ENCODE peak calls at places on chromosomes 4 and X, in eight cellular contexts. One of them, this sample, is unnamed.

GRCh38 chr4:35975617-35976355 is 268.5 kb downstream of the ARAP2 start:
- DNase-seq in AG09309: no peak
- DNase-seq in neural progenitor cell: no peak
- DNase-seq in GM13977: no peak
- DNase-seq in endothelial cell of umbilical vein: no peak
- DNase-seq in astrocyte of the spinal cord: no peak
- DNase-seq in kidney: no peak
- DNase-seq in transverse colon: no peak
- DNase-seq in this sample: peak; percentile 12

GRCh38 chr4:109548655-109549054 is 11.4 kb upstream of the MCUB start:
- DNase-seq in AG09309: peak; percentile 18
- DNase-seq in neural progenitor cell: no peak
- DNase-seq in GM13977: no peak
- DNase-seq in endothelial cell of umbilical vein: peak; percentile 94
- DNase-seq in astrocyte of the spinal cord: peak; percentile 88
- DNase-seq in kidney: no peak
- DNase-seq in transverse colon: no peak
- DNase-seq in this sample: peak; percentile 56

GRCh38 chr4:110527156-110527555 is 51.2 kb downstream of the ENPEP start:
- DNase-seq in AG09309: no peak
- DNase-seq in neural progenitor cell: no peak
- DNase-seq in GM13977: no peak
- DNase-seq in endothelial cell of umbilical vein: no peak
- DNase-seq in astrocyte of the spinal cord: no peak
- DNase-seq in kidney: no peak
- DNase-seq in transverse colon: no peak
- DNase-seq in this sample: peak; percentile 61

GRCh38 chrX:99397879-99398278 is 1012.2 kb downstream of the PCDH19 start:
- DNase-seq in AG09309: no peak
- DNase-seq in neural progenitor cell: no peak
- DNase-seq in GM13977: no peak
- DNase-seq in endothelial cell of umbilical vein: no peak
- DNase-seq in astrocyte of the spinal cord: no peak
- DNase-seq in kidney: no peak
- DNase-seq in transverse colon: no peak
- DNase-seq in this sample: no peak

GRCh38 chr4:77734928-77735327 is 84.2 kb downstream of the CNOT6L start:
- DNase-seq in AG09309: peak; percentile 46
- DNase-seq in neural progenitor cell: no peak
- DNase-seq in GM13977: peak; percentile 50
- DNase-seq in endothelial cell of umbilical vein: no peak
- DNase-seq in astrocyte of the spinal cord: peak; percentile 63
- DNase-seq in kidney: no peak
- DNase-seq in transverse colon: peak; percentile 10
- DNase-seq in this sample: peak; percentile 67

GRCh38 chrX:110318664-110318968 is 731 bp upstream of the AMMECR1 start:
- DNase-seq in AG09309: no peak
- DNase-seq in neural progenitor cell: no peak
- DNase-seq in GM13977: no peak
- DNase-seq in endothelial cell of umbilical vein: peak; percentile 14
- DNase-seq in astrocyte of the spinal cord: peak; percentile 9
- DNase-seq in kidney: no peak
- DNase-seq in transverse colon: no peak
- DNase-seq in this sample: no peak

GRCh38 chr4:145920205-145920604 is 18.4 kb downstream of the ZNF827 start:
- DNase-seq in AG09309: peak; percentile 91
- DNase-seq in neural progenitor cell: no peak
- DNase-seq in GM13977: no peak
- DNase-seq in endothelial cell of umbilical vein: peak; percentile 65
- DNase-seq in astrocyte of the spinal cord: peak; percentile 96
- DNase-seq in kidney: no peak
- DNase-seq in transverse colon: no peak
- DNase-seq in this sample: no peak

GRCh38 chr4:56531823-56532222 is 26.2 kb downstream of the ARL9 start:
- DNase-seq in AG09309: no peak
- DNase-seq in neural progenitor cell: no peak
- DNase-seq in GM13977: no peak
- DNase-seq in endothelial cell of umbilical vein: no peak
- DNase-seq in astrocyte of the spinal cord: no peak
- DNase-seq in kidney: no peak
- DNase-seq in transverse colon: no peak
- DNase-seq in this sample: no peak

GRCh38 chrX:150365051-150365952 is 2.2 kb downstream of the MAMLD1 start:
- DNase-seq in AG09309: no peak
- DNase-seq in neural progenitor cell: peak; percentile 85
- DNase-seq in GM13977: no peak
- DNase-seq in endothelial cell of umbilical vein: peak; percentile 62
- DNase-seq in astrocyte of the spinal cord: peak; percentile 56
- DNase-seq in kidney: peak; percentile 88
- DNase-seq in transverse colon: peak; percentile 65
- DNase-seq in this sample: peak; percentile 69

GRCh38 chr4:79831119-79831528 is 241.9 kb downstream of the ANTXR2 start:
- DNase-seq in AG09309: no peak
- DNase-seq in neural progenitor cell: no peak
- DNase-seq in GM13977: no peak
- DNase-seq in endothelial cell of umbilical vein: no peak
- DNase-seq in astrocyte of the spinal cord: no peak
- DNase-seq in kidney: no peak
- DNase-seq in transverse colon: no peak
- DNase-seq in this sample: no peak
- TF ChIP-seq CTCF in AG09309: no peak
- TF ChIP-seq CTCF in neural progenitor cell: no peak
- TF ChIP-seq CTCF in GM13977: no peak
- TF ChIP-seq CTCF in endothelial cell of umbilical vein: no peak
- TF ChIP-seq CTCF in astrocyte of the spinal cord: no peak
- TF ChIP-seq CTCF in kidney: no peak
- TF ChIP-seq CTCF in transverse colon: no peak
- TF ChIP-seq CTCF in this sample: no peak

GRCh38 chr4:14315129-14315528 is 687.2 kb upstream of the CPEB2 start:
- DNase-seq in AG09309: no peak
- DNase-seq in neural progenitor cell: no peak
- DNase-seq in GM13977: no peak
- DNase-seq in endothelial cell of umbilical vein: no peak
- DNase-seq in astrocyte of the spinal cord: no peak
- DNase-seq in kidney: no peak
- DNase-seq in transverse colon: no peak
- DNase-seq in this sample: no peak

GRCh38 chr4:14313757-14314156 is 686.2 kb upstream of the BOD1L1 start:
- DNase-seq in AG09309: no peak
- DNase-seq in neural progenitor cell: no peak
- DNase-seq in GM13977: no peak
- DNase-seq in endothelial cell of umbilical vein: no peak
- DNase-seq in astrocyte of the spinal cord: no peak
- DNase-seq in kidney: no peak
- DNase-seq in transverse colon: no peak
- DNase-seq in this sample: no peak

DNA sequence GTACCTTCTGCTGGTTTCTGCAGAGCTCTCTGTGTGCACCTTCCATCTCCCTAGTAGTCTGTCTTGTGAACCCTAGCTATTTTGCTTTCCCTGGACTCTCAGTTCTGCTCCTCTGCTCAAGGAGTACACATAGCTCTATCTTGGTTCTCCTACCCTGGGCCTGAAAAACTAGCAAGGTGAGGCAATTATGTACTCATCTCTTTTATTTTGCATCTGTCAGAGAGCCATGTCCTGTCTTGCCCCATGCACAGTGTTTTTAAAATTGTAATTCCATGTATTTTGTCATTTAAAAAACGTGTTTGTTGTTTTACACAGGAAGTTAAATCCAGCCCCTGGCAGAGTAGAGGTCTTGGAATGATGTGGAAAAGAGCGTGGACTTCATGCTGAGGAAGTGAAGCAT is 684.9 kb upstream of the CPEB2 start:
- DNase-seq in AG09309: no peak
- DNase-seq in neural progenitor cell: no peak
- DNase-seq in GM13977: no peak
- DNase-seq in endothelial cell of umbilical vein: no peak
- DNase-seq in astrocyte of the spinal cord: no peak
- DNase-seq in kidney: no peak
- DNase-seq in transverse colon: no peak
- DNase-seq in this sample: no peak
- TF ChIP-seq CTCF in AG09309: no peak
- TF ChIP-seq CTCF in neural progenitor cell: no peak
- TF ChIP-seq CTCF in GM13977: no peak
- TF ChIP-seq CTCF in endothelial cell of umbilical vein: no peak
- TF ChIP-seq CTCF in astrocyte of the spinal cord: no peak
- TF ChIP-seq CTCF in kidney: no peak
- TF ChIP-seq CTCF in transverse colon: no peak
- TF ChIP-seq CTCF in this sample: no peak

GRCh38 chrX:43840265-43840664 is 42.0 kb downstream of the MAOB start:
- DNase-seq in AG09309: no peak
- DNase-seq in neural progenitor cell: no peak
- DNase-seq in GM13977: no peak
- DNase-seq in endothelial cell of umbilical vein: no peak
- DNase-seq in astrocyte of the spinal cord: no peak
- DNase-seq in kidney: no peak
- DNase-seq in transverse colon: no peak
- DNase-seq in this sample: no peak

GRCh38 chrX:43835557-43835956 is 46.7 kb downstream of the MAOB start:
- DNase-seq in AG09309: no peak
- DNase-seq in neural progenitor cell: no peak
- DNase-seq in GM13977: no peak
- DNase-seq in endothelial cell of umbilical vein: no peak
- DNase-seq in astrocyte of the spinal cord: no peak
- DNase-seq in kidney: no peak
- DNase-seq in transverse colon: no peak
- DNase-seq in this sample: no peak

DNA sequence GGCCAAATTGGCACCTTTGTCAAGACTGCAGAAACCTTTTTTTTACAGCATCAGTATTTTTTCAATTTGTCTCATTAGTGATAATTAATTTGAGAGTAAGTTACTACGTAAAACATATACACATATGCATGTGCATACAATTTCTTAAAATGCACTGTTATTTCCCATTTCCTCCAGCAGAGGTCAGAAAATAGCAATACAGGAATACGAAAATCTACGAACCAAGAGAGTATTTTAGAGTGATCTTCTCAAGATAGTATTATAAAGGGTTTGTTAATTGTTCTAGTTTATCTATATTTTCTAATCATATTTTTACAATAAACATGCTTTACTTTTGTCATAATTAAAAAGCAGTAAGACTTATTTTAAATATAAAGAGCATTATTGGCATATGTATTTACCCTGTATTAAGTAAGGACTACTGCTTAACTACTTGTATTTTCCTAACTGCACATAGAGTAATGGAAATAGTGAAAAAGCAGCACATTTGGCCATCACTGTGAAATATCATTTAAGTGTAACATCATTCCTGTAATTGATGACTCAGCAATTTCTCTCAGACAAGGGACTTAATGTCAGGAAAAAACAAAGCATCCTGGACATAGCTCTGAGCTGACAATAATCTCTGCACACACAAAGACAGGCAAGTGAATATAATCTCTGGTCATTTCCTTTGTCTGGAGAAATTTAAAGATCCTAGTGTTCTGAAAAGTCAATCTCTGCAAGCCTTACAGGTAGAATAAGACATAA is 45.6 kb downstream of the MAOB start:
- DNase-seq in AG09309: no peak
- DNase-seq in neural progenitor cell: peak; percentile 3
- DNase-seq in GM13977: peak; percentile 16
- DNase-seq in endothelial cell of umbilical vein: peak; percentile 35
- DNase-seq in astrocyte of the spinal cord: peak; percentile 33
- DNase-seq in kidney: no peak
- DNase-seq in transverse colon: no peak
- DNase-seq in this sample: no peak
- TF ChIP-seq CTCF in AG09309: peak; percentile 62
- TF ChIP-seq CTCF in neural progenitor cell: peak; percentile 70
- TF ChIP-seq CTCF in GM13977: peak; percentile 48
- TF ChIP-seq CTCF in endothelial cell of umbilical vein: peak; percentile 10
- TF ChIP-seq CTCF in astrocyte of the spinal cord: peak; percentile 62
- TF ChIP-seq CTCF in kidney: peak; percentile 38
- TF ChIP-seq CTCF in transverse colon: peak; percentile 56
- TF ChIP-seq CTCF in this sample: peak; percentile 32

GRCh38 chr4:147924604-147925412 is 192.9 kb downstream of the ARHGAP10 start:
- DNase-seq in AG09309: no peak
- DNase-seq in neural progenitor cell: peak; percentile 79
- DNase-seq in GM13977: no peak
- DNase-seq in endothelial cell of umbilical vein: peak; percentile 65
- DNase-seq in astrocyte of the spinal cord: peak; percentile 44
- DNase-seq in kidney: no peak
- DNase-seq in transverse colon: peak; percentile 32
- DNase-seq in this sample: peak; percentile 14
- TF ChIP-seq CTCF in AG09309: peak; percentile 59
- TF ChIP-seq CTCF in neural progenitor cell: peak; percentile 67
- TF ChIP-seq CTCF in GM13977: peak; percentile 52
- TF ChIP-seq CTCF in endothelial cell of umbilical vein: peak; percentile 64
- TF ChIP-seq CTCF in astrocyte of the spinal cord: peak; percentile 65
- TF ChIP-seq CTCF in kidney: peak; percentile 49
- TF ChIP-seq CTCF in transverse colon: peak; percentile 23
- TF ChIP-seq CTCF in this sample: peak; percentile 17

GRCh38 chr4:3858765-3859388 is 92.7 kb downstream of the ADRA2C start:
- DNase-seq in AG09309: no peak
- DNase-seq in neural progenitor cell: no peak
- DNase-seq in GM13977: no peak
- DNase-seq in endothelial cell of umbilical vein: no peak
- DNase-seq in astrocyte of the spinal cord: no peak
- DNase-seq in kidney: peak; percentile 26
- DNase-seq in transverse colon: no peak
- DNase-seq in this sample: no peak

GRCh38 chr4:3860913-3861636 is 94.9 kb downstream of the ADRA2C start:
- DNase-seq in AG09309: no peak
- DNase-seq in neural progenitor cell: no peak
- DNase-seq in GM13977: no peak
- DNase-seq in endothelial cell of umbilical vein: no peak
- DNase-seq in astrocyte of the spinal cord: no peak
- DNase-seq in kidney: peak; percentile 57
- DNase-seq in transverse colon: no peak
- DNase-seq in this sample: no peak

GRCh38 chr4:3860061-3860912 is 94.1 kb downstream of the ADRA2C start:
- DNase-seq in AG09309: no peak
- DNase-seq in neural progenitor cell: no peak
- DNase-seq in GM13977: no peak
- DNase-seq in endothelial cell of umbilical vein: no peak
- DNase-seq in astrocyte of the spinal cord: no peak
- DNase-seq in kidney: peak; percentile 46
- DNase-seq in transverse colon: no peak
- DNase-seq in this sample: no peak

GRCh38 chr4:3858046-3858730 is 92.0 kb downstream of the ADRA2C start:
- DNase-seq in AG09309: no peak
- DNase-seq in neural progenitor cell: no peak
- DNase-seq in GM13977: no peak
- DNase-seq in endothelial cell of umbilical vein: no peak
- DNase-seq in astrocyte of the spinal cord: no peak
- DNase-seq in kidney: peak; percentile 27
- DNase-seq in transverse colon: no peak
- DNase-seq in this sample: no peak

GRCh38 chr4:3859571-3859970 is 93.4 kb downstream of the ADRA2C start:
- DNase-seq in AG09309: no peak
- DNase-seq in neural progenitor cell: no peak
- DNase-seq in GM13977: no peak
- DNase-seq in endothelial cell of umbilical vein: no peak
- DNase-seq in astrocyte of the spinal cord: no peak
- DNase-seq in kidney: peak; percentile 29
- DNase-seq in transverse colon: no peak
- DNase-seq in this sample: no peak
- TF ChIP-seq CTCF in AG09309: no peak
- TF ChIP-seq CTCF in neural progenitor cell: no peak
- TF ChIP-seq CTCF in GM13977: no peak
- TF ChIP-seq CTCF in endothelial cell of umbilical vein: no peak
- TF ChIP-seq CTCF in astrocyte of the spinal cord: no peak
- TF ChIP-seq CTCF in kidney: no peak
- TF ChIP-seq CTCF in transverse colon: no peak
- TF ChIP-seq CTCF in this sample: no peak